ENCODE peak calls at places on chromosomes 2 and 18, in four cellular contexts. I is choroid plexus epithelial cell, O is right lobe of liver, W is AG10803. P is an unnamed sample.

GRCh38 chr2:46449712-46450111 is 29.7 kb upstream of the TMEM247 start:
- DNase-seq in I (no peak), O (no peak), W (no peak), P (no peak)

GRCh38 chr2:75416420-75417342 is 144.1 kb downstream of the EVA1A start:
- DNase-seq in I (no peak), O (no peak), W (no peak), P (no peak)

GRCh38 chr2:37711831-37712230 is 40.4 kb upstream of the CDC42EP3 start:
- DNase-seq in I (peak), O (no peak), W (peak), P (peak)

GRCh38 chr18:25832008-25832604 is 258.3 kb downstream of the SS18 start:
- DNase-seq in I (peak), O (peak), W (peak), P (peak)

GRCh38 chr2:234981197-234982095 is 29.6 kb downstream of the SH3BP4 start:
- DNase-seq in I (peak), O (peak), W (peak), P (peak)

GRCh38 chr2:235827585-235827992 is 333.7 kb downstream of the AGAP1 start:
- DNase-seq in I (peak), O (no peak), W (no peak), P (peak)

GRCh38 chr2:18825856-18826255 is 236.5 kb upstream of the NT5C1B start:
- DNase-seq in I (no peak), O (no peak), W (no peak), P (no peak)

GRCh38 chr2:171554991-171555615 is 32.8 kb downstream of the CYBRD1 start:
- DNase-seq in I (no peak), O (no peak), W (peak), P (peak)

GRCh38 chr2:191977754-191978153 is 130.9 kb upstream of the CAVIN2 start:
- DNase-seq in I (no peak), O (no peak), W (peak), P (peak)

GRCh38 chr2:209977386-209978239 is 24.8 kb upstream of the RPE start:
- DNase-seq in I (peak), O (no peak), W (peak), P (peak)

GRCh38 chr2:133641497-133641896 is 73.2 kb upstream of the NCKAP5 start:
- DNase-seq in I (peak), O (no peak), W (no peak), P (peak)

GRCh38 chr18:58221060-58221725 is 177.2 kb downstream of the NEDD4L start:
- DNase-seq in I (peak), O (no peak), W (peak), P (no peak)

GRCh38 chr2:33322099-33322498 is 154.3 kb upstream of the RASGRP3 start:
- DNase-seq in I (peak), O (no peak), W (peak), P (peak)

GRCh38 chr2:150528861-150529801 is 41.7 kb upstream of the RND3 start:
- DNase-seq in I (peak), O (no peak), W (peak), P (peak)
- H3K4me3 ChIP-seq in I (no peak), O (no peak), W (peak), P (no peak)

GRCh38 chr2:190410171-190410570 is 2.0 kb downstream of the MFSD6 start:
- DNase-seq in I (no peak), O (no peak), W (no peak), P (no peak)
- H3K4me3 ChIP-seq in I (no peak), O (no peak), W (no peak), P (no peak)

GRCh38 chr2:27587025-27587424 is 4.2 kb downstream of the ZNF512 start:
- DNase-seq in I (no peak), O (no peak), W (no peak), P (no peak)

GRCh38 chr2:27582695-27583389 is at the start of gene ZNF512:
- DNase-seq in I (peak), O (peak), W (peak), P (peak)

GRCh38 chr2:27582129-27582694 is 630 bp upstream of the ZNF512 start:
- DNase-seq in I (no peak), O (no peak), W (peak), P (no peak)

GRCh38 chr2:27583390-27583915 is 611 bp downstream of the ZNF512 start:
- DNase-seq in I (no peak), O (no peak), W (peak), P (peak)

DNA sequence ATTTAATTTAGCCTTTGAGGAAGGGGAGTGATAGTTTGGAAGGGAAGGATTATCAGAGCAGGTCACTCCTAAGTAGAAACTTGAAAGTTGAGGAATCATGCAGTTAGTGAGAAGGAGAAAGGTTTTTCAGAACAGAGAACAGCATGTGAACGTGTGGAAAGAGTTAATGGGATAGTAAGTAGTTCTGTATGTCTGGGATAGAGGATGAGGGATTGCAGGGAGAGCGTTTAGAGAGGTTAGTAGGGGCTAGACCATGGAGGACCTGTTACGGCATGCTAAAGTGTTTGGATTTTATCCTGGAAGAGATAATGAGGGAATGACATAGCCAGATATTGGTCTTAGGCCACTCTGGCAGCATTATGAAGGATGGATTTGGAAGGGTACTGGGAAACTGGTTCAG is 1.8 kb downstream of the ZNF512 start:
- DNase-seq in I (no peak), O (no peak), W (no peak), P (no peak)
- H3K4me3 ChIP-seq in I (no peak), O (no peak), W (no peak), P (peak)

DNA sequence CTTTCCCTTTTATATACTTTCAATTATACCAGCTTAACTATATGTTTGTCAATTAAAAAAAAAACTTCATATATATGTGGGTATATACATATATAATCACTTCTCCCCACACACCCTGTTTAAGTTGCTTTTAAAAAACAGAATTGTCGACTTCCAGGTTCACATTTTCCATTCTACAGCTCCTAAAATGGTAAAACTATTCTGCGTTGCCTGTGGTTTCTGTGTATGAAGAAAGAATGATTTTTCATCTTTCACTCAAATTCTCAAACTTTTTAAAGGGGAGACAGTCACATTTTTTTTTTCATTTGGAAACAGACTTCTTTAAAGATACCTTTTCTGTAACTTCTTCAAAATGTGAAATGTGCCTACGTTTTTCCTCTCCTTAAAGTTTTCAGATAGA is 713.8 kb downstream of the TDRD15 start:
- DNase-seq in I (peak), O (no peak), W (no peak), P (no peak)
- H3K4me3 ChIP-seq in I (no peak), O (no peak), W (no peak), P (no peak)

GRCh38 chr18:8794133-8794986 is 89.0 kb downstream of the MTCL1 start:
- DNase-seq in I (peak), O (no peak), W (peak), P (peak)

GRCh38 chr18:8797206-8797605 is 91.8 kb downstream of the MTCL1 start:
- DNase-seq in I (peak), O (no peak), W (no peak), P (no peak)

GRCh38 chr18:8793445-8794132 is 88.2 kb downstream of the MTCL1 start:
- DNase-seq in I (no peak), O (no peak), W (no peak), P (no peak)

GRCh38 chr18:8792688-8793316 is 87.4 kb downstream of the MTCL1 start:
- DNase-seq in I (no peak), O (no peak), W (no peak), P (no peak)

DNA sequence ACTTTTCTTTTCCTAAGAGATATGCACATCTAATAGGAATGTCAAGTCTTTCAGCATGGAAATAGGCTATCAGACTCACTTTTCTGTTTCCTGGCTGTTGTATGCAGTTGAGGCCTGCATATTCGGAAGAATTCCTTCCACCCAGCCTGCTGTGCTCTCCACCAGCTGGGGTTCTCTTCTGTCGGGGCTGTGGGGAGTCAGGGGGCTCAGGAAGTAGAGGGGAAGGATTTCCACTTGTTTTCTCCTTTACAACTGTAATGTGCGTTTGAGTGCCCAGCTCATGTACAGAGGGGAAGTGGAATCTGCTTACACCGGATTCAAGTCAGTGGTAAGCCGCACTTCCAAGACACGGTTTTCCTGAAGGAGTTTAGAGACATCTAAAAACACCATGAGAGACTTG is 90.2 kb downstream of the MTCL1 start:
- DNase-seq in I (no peak), O (no peak), W (no peak), P (no peak)
- H3K4me3 ChIP-seq in I (no peak), O (no peak), W (no peak), P (no peak)

GRCh38 chr2:11581797-11582525 is 48.1 kb downstream of the GREB1 start:
- DNase-seq in I (no peak), O (no peak), W (no peak), P (no peak)
- H3K4me3 ChIP-seq in I (no peak), O (no peak), W (no peak), P (no peak)

GRCh38 chr18:5457467-5457957 is 86.3 kb downstream of the EPB41L3 start:
- DNase-seq in I (no peak), O (no peak), W (no peak), P (no peak)

GRCh38 chr18:5452943-5453342 is 90.9 kb downstream of the EPB41L3 start:
- DNase-seq in I (no peak), O (no peak), W (no peak), P (no peak)

GRCh38 chr18:5461056-5461455 is 82.7 kb downstream of the EPB41L3 start:
- DNase-seq in I (no peak), O (no peak), W (peak), P (no peak)

GRCh38 chr18:5455644-5456043 is 88.2 kb downstream of the EPB41L3 start:
- DNase-seq in I (peak), O (no peak), W (peak), P (no peak)

DNA sequence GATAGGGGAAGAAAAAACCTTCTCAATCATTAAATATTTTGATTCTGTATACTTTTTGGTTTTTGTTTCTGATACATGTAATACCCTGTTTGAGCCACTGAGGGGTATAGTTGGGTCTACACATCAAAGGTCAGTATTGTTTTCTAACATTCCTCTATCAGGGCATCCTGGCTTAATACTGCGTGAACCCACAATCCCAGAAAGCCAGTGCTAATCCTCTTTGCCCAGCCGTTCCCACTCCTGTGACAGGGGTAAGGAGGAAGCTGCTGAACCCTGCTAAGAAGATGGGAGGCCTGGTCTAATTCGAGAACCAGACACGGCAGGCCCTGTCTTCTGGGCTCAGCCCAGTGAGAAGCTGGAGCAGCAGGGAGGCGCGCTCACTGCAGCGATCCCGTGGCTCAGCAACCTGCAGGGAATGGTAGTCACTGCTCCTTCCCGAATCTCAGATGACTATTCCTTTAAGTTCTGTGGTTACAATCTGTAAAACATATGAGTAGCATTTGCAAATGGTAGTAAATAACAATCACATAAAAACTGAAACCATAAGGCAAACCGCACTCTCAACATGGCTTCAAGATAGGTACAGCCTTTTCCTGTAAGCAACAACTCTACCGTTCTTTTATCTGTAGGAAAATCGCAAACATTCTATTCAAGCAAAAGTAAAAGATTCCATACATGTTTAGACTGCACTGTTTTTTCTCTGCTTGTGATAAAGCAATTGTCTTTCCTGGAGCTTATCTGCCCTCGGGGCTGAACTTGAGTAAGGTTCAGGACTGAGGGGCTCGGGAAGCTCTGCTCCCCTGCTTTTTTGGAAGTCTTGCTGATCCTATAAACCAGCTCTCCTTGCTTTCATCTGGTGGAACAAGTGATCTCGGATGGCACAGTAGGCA is 87.0 kb downstream of the EPB41L3 start:
- DNase-seq in I (peak), O (no peak), W (peak), P (peak)
- H3K4me3 ChIP-seq in I (peak), O (no peak), W (peak), P (peak)

GRCh38 chr18:22525883-22526282 is 108.2 kb upstream of the CTAGE1 start:
- DNase-seq in I (no peak), O (no peak), W (no peak), P (no peak)
- H3K4me3 ChIP-seq in I (no peak), O (no peak), W (no peak), P (no peak)

P was measured in fibroblast of the aortic adventitia.